ENCODE peak calls at places on chromosomes 1 and 21, in five cellular contexts. R, E, Q, Y and U are unnamed samples. For H3K4me1, the result is how much of the 10 kb centered on the place peaks cover.

GRCh38 chr21:34938079-34938764 is 110.9 kb downstream of the RUNX1 start:
- DNase-seq in R (no peak), E (no peak), Q (no peak), Y (no peak), U (no peak)

GRCh38 chr1:46533179-46533864 is 18.1 kb downstream of the KNCN start:
- DNase-seq in R (no peak), E (peak), Q (no peak), Y (peak), U (no peak)

GRCh38 chr1:181251713-181252075 is 163.2 kb downstream of the IER5 start:
- DNase-seq in R (no peak), E (no peak), Q (no peak), Y (no peak), U (no peak)

GRCh38 chr1:48674641-48675040 is 102.0 kb downstream of the BEND5 start:
- DNase-seq in R (no peak), E (no peak), Q (no peak), Y (no peak), U (peak)

GRCh38 chr1:84996846-84997666 is at the start of gene MCOLN2:
- DNase-seq in R (no peak), E (peak), Q (peak), Y (peak), U (peak)

GRCh38 chr1:175508320-175509110 is 234.9 kb downstream of the TNR start:
- DNase-seq in R (no peak), E (no peak), Q (no peak), Y (no peak), U (no peak)

GRCh38 chr1:169062152-169062551 is 44.3 kb upstream of the ATP1B1 start:
- DNase-seq in R (no peak), E (no peak), Q (no peak), Y (no peak), U (no peak)

GRCh38 chr1:196689001-196689400 is 37.2 kb downstream of the CFH start:
- DNase-seq in R (no peak), E (no peak), Q (no peak), Y (no peak), U (no peak)

GRCh38 chr1:2592672-2593071 is 6.1 kb downstream of the PRXL2B start:
- DNase-seq in R (no peak), E (peak), Q (peak), Y (peak), U (no peak)

GRCh38 chr1:234539666-234540403 is 60.9 kb upstream of the TARBP1 start:
- DNase-seq in R (no peak), E (no peak), Q (no peak), Y (no peak), U (no peak)

GRCh38 chr1:64251971-64252370 is 48.5 kb downstream of the UBE2U start:
- DNase-seq in R (no peak), E (no peak), Q (no peak), Y (no peak), U (no peak)

GRCh38 chr1:224080082-224080774 is 33.7 kb upstream of the FBXO28 start:
- DNase-seq in R (no peak), E (no peak), Q (no peak), Y (no peak), U (no peak)

GRCh38 chr1:218516526-218516925 is 171.4 kb downstream of the TGFB2 start:
- DNase-seq in R (no peak), E (no peak), Q (no peak), Y (no peak), U (no peak)
- H3K4me3 ChIP-seq in R (no peak), E (no peak), Q (no peak), Y (no peak), U (no peak)

GRCh38 chr1:91828583-91829281 is 57.2 kb downstream of the TGFBR3 start:
- DNase-seq in R (no peak), E (no peak), Q (no peak), Y (no peak), U (no peak)

GRCh38 chr1:91831132-91831930 is 54.6 kb downstream of the TGFBR3 start:
- DNase-seq in R (no peak), E (no peak), Q (no peak), Y (no peak), U (peak)

GRCh38 chr1:91829293-91830153 is 56.4 kb downstream of the TGFBR3 start:
- DNase-seq in R (no peak), E (no peak), Q (no peak), Y (no peak), U (no peak)

GRCh38 chr1:91828007-91828321 is 58.0 kb downstream of the TGFBR3 start:
- DNase-seq in R (no peak), E (no peak), Q (no peak), Y (no peak), U (no peak)

GRCh38 chr1:91830242-91831131 is 55.5 kb downstream of the TGFBR3 start:
- DNase-seq in R (peak), E (no peak), Q (no peak), Y (peak), U (peak)
- TF ChIP-seq CTCF in R (peak), E (no peak), Q (no peak), Y (peak), U (no peak)

GRCh38 chr1:54365847-54366246 is 40.3 kb downstream of the SSBP3 start:
- DNase-seq in R (no peak), E (no peak), Q (no peak), Y (no peak), U (no peak)
- H3K4me1 ChIP-seq in R (half or more), E (under half), Q (under half), Y (under half), U (under half)

GRCh38 chr21:46637952-46638746 is 2.7 kb downstream of the PRMT2 start:
- DNase-seq in R (no peak), E (no peak), Q (no peak), Y (no peak), U (no peak)
- H3K4me3 ChIP-seq in R (no peak), E (peak), Q (no peak), Y (peak), U (peak)